ENCODE peak calls at places on chromosomes 7 and 10, in six cellular contexts. T is pons; Q is lower leg skin; O is cardiac fibroblast; Z is psoas muscle; A is effector memory CD8-positive, alpha-beta T cell. W is an unnamed sample.

GRCh38 chr7:35524112-35524804 is 170.7 kb downstream of the HERPUD2 start:
- DNase-seq in T (no peak), Q (no peak), O (no peak), Z (no peak), A (no peak), W (no peak)

GRCh38 chr10:76717141-76717540 is 920.5 kb downstream of the KCNMA1 start:
- DNase-seq in T (no peak), Q (no peak), O (peak; percentile 69), Z (no peak), A (no peak), W (no peak)

GRCh38 chr10:97901381-97901780 is 51.7 kb downstream of the GOLGA7B start:
- DNase-seq in T (no peak), Q (no peak), O (no peak), Z (no peak), A (no peak), W (no peak)

GRCh38 chr10:74754397-74754796 is 72.0 kb upstream of the KAT6B start:
- DNase-seq in T (no peak), Q (no peak), O (no peak), Z (no peak), A (no peak), W (no peak)

GRCh38 chr7:158274996-158275395 is 312.6 kb downstream of the PTPRN2 start:
- DNase-seq in T (no peak), Q (no peak), O (no peak), Z (no peak), A (no peak), W (no peak)

GRCh38 chr10:101559596-101560292 is 28.3 kb downstream of the POLL start:
- DNase-seq in T (no peak), Q (no peak), O (no peak), Z (no peak), A (no peak), W (no peak)

GRCh38 chr10:16957038-16957437 is 139.8 kb upstream of the RSU1 start:
- DNase-seq in T (no peak), Q (no peak), O (no peak), Z (no peak), A (no peak), W (no peak)

GRCh38 chr7:82012453-82012852 is 242.6 kb upstream of the HGF start:
- DNase-seq in T (peak; percentile 54), Q (no peak), O (peak; percentile 76), Z (no peak), A (no peak), W (no peak)

GRCh38 chr7:133912916-133913697 is 214.0 kb upstream of the LRGUK start:
- DNase-seq in T (no peak), Q (no peak), O (peak; percentile 2), Z (no peak), A (no peak), W (no peak)

GRCh38 chr10:34607894-34608293 is 207.2 kb downstream of the PARD3 start:
- DNase-seq in T (no peak), Q (no peak), O (no peak), Z (no peak), A (no peak), W (no peak)

GRCh38 chr10:126160971-126161630 is 227.2 kb downstream of the ADAM12 start:
- DNase-seq in T (no peak), Q (no peak), O (peak; percentile 58), Z (no peak), A (no peak), W (no peak)

GRCh38 chr7:23334482-23335056 is 35.4 kb downstream of the MALSU1 start:
- DNase-seq in T (peak; percentile 28), Q (no peak), O (peak; percentile 94), Z (peak; percentile 23), A (no peak), W (peak; percentile 26)

GRCh38 chr10:126518186-126519080 is 130.2 kb upstream of the ADAM12 start:
- DNase-seq in T (no peak), Q (no peak), O (no peak), Z (no peak), A (no peak), W (no peak)

GRCh38 chr7:16422100-16422430 is 727 bp upstream of the CRPPA start:
- DNase-seq in T (no peak), Q (no peak), O (peak; percentile 53), Z (no peak), A (no peak), W (no peak)

GRCh38 chr10:18658301-18658991 is 785 bp upstream of the ARL5B start:
- DNase-seq in T (peak; percentile 59), Q (peak; percentile 18), O (peak; percentile 60), Z (peak; percentile 23), A (no peak), W (peak; percentile 50)